ENCODE peak calls at places on chromosomes 4 and X, in seven cellular contexts. Z is ovary, V is Peyer's patch, U is heart left ventricle, T is right lobe of liver, Y is suprapubic skin, N is A549. D is an unnamed sample.

GRCh38 chr4:183407128-183407585 is 37.3 kb upstream of the CDKN2AIP start:
- DNase-seq in Z (peak), V (peak), U (peak), T (peak), Y (peak), N (peak), D (peak)

GRCh38 chrX:150526692-150527091 is 41.7 kb upstream of the MTM1 start:
- DNase-seq in Z (no peak), V (no peak), U (no peak), T (no peak), Y (no peak), N (no peak), D (no peak)

GRCh38 chr4:172716291-172716690 is 452.3 kb upstream of the GALNT7 start:
- DNase-seq in Z (no peak), V (no peak), U (no peak), T (no peak), Y (no peak), N (no peak), D (no peak)

GRCh38 chrX:101385795-101386541 is at the start of gene BTK:
- DNase-seq in Z (no peak), V (peak), U (no peak), T (no peak), Y (no peak), N (no peak), D (peak)

GRCh38 chrX:85992811-85993229 is 54.5 kb downstream of the CHM start:
- DNase-seq in Z (no peak), V (no peak), U (no peak), T (no peak), Y (no peak), N (no peak), D (peak)

GRCh38 chrX:132490086-132490419 is 1.2 kb upstream of the MBNL3 start:
- DNase-seq in Z (no peak), V (no peak), U (no peak), T (no peak), Y (no peak), N (no peak), D (no peak)

GRCh38 chr4:152727784-152728183 is 48.0 kb upstream of the TMEM154 start:
- DNase-seq in Z (no peak), V (no peak), U (no peak), T (no peak), Y (no peak), N (no peak), D (peak)

GRCh38 chr4:13445841-13446790 is 38.0 kb downstream of the RAB28 start:
- DNase-seq in Z (no peak), V (no peak), U (peak), T (no peak), Y (no peak), N (no peak), D (no peak)

GRCh38 chrX:27565992-27566391 is 24.2 kb upstream of the DCAF8L2 start:
- DNase-seq in Z (no peak), V (no peak), U (no peak), T (no peak), Y (no peak), N (no peak), D (no peak)

GRCh38 chr4:170339522-170339921 is 249.8 kb upstream of the AADAT start:
- DNase-seq in Z (no peak), V (no peak), U (no peak), T (no peak), Y (no peak), N (no peak), D (no peak)

GRCh38 chrX:12162420-12162819 is 24.1 kb downstream of the FRMPD4 start:
- DNase-seq in Z (no peak), V (no peak), U (no peak), T (no peak), Y (no peak), N (no peak), D (no peak)

GRCh38 chrX:17822351-17822750 is 38.7 kb downstream of the RAI2 start:
- DNase-seq in Z (no peak), V (no peak), U (no peak), T (no peak), Y (no peak), N (no peak), D (no peak)

GRCh38 chr4:40874902-40875301 is 125.1 kb downstream of the NSUN7 start:
- DNase-seq in Z (no peak), V (no peak), U (no peak), T (no peak), Y (no peak), N (no peak), D (no peak)

GRCh38 chr4:82786794-82787193 is 11.8 kb downstream of the SCD5 start:
- DNase-seq in Z (no peak), V (no peak), U (no peak), T (no peak), Y (no peak), N (no peak), D (no peak)

GRCh38 chr4:8205749-8206611 is 6.9 kb downstream of the SH3TC1 start:
- DNase-seq in Z (no peak), V (peak), U (peak), T (peak), Y (no peak), N (no peak), D (peak)

GRCh38 chr4:113823291-113823659 is 61.7 kb upstream of the CAMK2D start:
- DNase-seq in Z (no peak), V (no peak), U (no peak), T (no peak), Y (no peak), N (no peak), D (peak)

GRCh38 chr4:20612313-20612712 is 87.9 kb upstream of the PACRGL start:
- DNase-seq in Z (no peak), V (no peak), U (no peak), T (no peak), Y (no peak), N (no peak), D (no peak)

GRCh38 chrX:120446503-120446902 is 22.6 kb downstream of the LAMP2 start:
- DNase-seq in Z (no peak), V (no peak), U (no peak), T (no peak), Y (no peak), N (peak), D (no peak)

GRCh38 chr4:16864199-16864598 is 34.2 kb downstream of the LDB2 start:
- DNase-seq in Z (no peak), V (no peak), U (no peak), T (no peak), Y (no peak), N (no peak), D (no peak)

GRCh38 chr4:155735506-155735905 is 23.3 kb upstream of the GUCY1B1 start:
- DNase-seq in Z (no peak), V (no peak), U (no peak), T (no peak), Y (no peak), N (no peak), D (no peak)

GRCh38 chrX:53227224-53227765 is 2.3 kb upstream of the KDM5C start:
- DNase-seq in Z (no peak), V (no peak), U (no peak), T (no peak), Y (no peak), N (no peak), D (peak)

GRCh38 chr4:53480909-53481308 is 103.5 kb downstream of the FIP1L1 start:
- DNase-seq in Z (no peak), V (no peak), U (no peak), T (no peak), Y (no peak), N (no peak), D (no peak)

GRCh38 chr4:4217123-4217522 is 9.6 kb downstream of the OTOP1 start:
- DNase-seq in Z (no peak), V (no peak), U (no peak), T (no peak), Y (no peak), N (no peak), D (no peak)

DNA sequence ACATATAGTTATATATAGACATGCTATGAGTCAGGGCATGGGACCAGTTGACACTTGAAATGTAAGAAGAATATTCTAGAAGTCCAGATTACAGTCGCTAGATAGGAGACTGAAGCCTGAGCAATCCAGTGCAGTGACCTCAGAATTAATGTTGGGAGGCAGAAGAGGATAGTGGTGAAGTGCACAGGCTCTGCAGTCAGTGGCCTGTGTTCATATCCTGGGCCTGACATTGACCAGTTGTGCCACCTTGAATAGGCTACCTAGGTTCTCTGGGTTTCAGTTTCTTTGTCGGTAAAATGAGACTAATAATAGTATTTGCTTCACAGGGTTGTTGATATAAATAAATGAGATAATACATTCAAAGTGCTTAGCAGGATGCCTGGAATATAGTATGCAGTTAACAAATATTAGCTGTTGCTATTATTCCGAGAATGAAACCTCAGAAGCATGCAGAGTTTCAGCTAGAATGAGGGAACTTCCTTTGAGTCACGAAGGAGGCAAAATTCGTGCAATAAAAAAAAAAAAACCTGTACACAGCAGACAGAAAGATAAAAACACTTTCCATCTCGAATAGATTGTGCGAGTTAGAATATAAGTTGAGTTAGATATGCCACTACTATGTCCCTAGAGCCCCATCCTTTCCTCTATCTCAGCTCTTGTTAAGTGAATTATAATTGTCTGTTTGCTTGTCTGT is 4.0 kb upstream of the SH2D1A start:
- DNase-seq in Z (no peak), V (no peak), U (no peak), T (no peak), Y (no peak), N (no peak), D (no peak)
- H3K4me3 ChIP-seq in Z (no peak), V (no peak), U (no peak), T (no peak), Y (no peak), N (no peak), D (no peak)

DNA sequence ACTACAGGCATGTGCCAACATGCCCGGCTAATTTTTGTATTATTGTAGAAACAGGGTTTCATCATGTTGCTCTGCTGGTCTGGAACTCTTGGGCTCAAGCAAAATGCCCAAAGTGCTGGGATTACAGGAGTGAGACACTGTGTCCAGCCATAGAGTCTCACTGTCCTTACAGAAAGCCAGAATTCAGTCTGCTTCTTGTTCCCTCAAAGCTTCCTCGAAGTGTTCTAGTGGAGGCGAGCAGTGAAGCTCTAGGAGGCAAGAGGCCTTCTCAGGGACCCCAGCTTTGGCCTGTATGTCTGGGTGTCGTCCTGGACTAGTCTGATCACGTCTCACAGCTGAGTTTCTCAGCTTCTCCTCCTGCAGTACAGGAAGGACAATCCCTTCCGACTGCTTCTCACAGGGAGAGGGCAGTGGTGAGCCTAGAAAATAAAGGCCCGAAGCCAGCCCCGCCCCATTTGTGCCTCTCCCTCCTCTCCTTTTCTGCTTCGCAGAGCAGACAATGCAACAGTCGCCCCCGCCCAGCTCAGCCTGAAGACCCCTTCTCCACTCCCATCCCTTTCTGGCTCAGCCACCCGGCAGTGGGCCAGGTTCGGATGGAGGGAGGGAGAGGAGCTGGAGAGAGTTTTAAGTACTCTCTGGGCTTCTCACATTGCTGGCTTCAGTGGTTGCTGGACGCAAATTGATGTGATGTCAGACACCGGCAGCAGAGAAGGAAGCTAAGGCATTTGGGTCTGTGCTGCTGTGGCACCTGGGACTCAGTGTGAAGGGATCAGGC is 11.1 kb upstream of the FAM3A start:
- DNase-seq in Z (peak), V (peak), U (peak), T (peak), Y (peak), N (peak), D (peak)
- TF ChIP-seq POLR2A in Z (no peak), V (no peak), U (no peak), T (no peak), Y (no peak), N (peak), D (peak)

DNA sequence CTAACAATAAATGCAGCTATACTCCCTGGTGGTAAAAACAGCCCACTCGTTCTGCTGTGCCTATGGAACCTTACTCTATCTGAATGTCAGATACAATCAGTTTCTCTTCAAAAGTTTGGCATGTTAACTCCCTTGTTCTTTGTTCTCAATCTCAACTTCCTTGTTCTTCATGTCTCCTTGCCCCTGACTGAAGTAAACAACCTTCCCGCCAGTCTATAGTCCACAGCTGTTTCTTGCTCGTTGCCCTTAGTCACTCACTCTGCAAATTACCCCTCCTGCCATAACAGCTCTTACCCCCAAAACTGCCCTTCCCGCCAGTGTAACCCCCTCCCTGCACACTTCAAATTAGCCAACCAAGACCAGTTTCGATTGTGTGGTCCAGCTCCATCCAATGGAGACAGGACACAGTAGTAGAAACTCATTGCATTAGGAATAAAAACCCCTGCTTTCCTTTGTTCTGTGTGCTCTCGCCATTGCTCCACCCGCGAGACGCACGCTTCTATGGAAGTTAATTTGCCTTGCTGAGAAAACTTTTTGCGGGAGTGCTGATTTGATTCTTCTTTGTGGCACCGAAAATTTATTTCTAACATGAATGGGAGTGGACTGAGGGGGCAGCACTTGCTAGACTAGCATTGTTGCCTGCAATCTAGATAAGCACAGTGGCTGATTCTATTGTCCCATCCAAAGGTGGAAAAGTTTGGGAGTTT is 7.1 kb upstream of the GPR82 start:
- DNase-seq in Z (no peak), V (no peak), U (no peak), T (no peak), Y (no peak), N (no peak), D (no peak)
- H3K4me3 ChIP-seq in Z (no peak), V (no peak), U (no peak), T (no peak), Y (no peak), N (no peak), D (no peak)

DNA sequence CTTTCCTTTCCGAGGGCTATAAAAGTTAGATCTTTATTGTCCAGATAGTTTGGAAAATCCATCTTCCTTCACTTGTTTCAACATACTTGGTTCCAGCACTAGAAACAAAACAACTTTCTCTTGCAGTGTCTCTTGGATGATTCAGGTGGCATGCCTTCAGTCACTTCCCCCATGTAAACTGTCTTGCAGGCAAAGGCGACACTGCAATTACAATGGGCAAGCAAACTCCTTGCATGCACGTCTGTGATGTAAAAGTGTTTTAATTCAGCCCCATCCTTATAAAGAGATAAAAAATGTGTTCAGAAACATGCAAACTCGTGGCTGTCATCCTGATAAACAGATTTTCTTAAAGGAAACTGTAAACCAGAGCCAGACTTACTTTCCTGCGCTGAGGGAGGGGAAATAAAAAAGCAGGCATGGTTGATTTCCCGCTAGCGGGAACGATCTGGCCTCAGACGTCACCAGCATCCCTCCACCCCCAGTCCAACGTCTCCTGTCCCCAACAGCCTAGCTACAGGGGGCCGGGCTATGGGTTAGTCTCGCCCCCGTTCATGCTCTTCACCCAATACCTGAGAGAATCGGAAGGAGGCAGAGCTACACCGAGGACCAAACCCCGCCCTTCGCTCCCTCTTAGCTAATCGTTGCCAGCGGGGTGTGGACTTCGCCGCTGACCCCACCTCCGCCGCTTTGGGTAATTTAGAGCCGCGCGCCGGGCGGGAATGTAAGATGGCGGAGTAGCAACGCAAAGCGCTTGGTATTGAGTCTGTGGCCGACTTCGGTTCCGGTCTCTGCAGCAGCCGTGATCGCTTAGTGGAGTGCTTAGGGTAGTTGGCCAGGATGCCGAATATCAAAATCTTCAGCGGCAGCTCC is at the start of gene PRPS1:
- DNase-seq in Z (peak), V (peak), U (peak), T (peak), Y (peak), N (peak), D (peak)
- TF ChIP-seq POLR2A in Z (peak), V (no peak), U (no peak), T (peak), Y (peak), N (peak), D (peak)

GRCh38 chr4:70712604-70713452 is 8.9 kb upstream of the RUFY3 start:
- DNase-seq in Z (no peak), V (no peak), U (no peak), T (peak), Y (no peak), N (no peak), D (no peak)

GRCh38 chr4:70713453-70714026 is 8.2 kb upstream of the RUFY3 start:
- DNase-seq in Z (no peak), V (no peak), U (no peak), T (no peak), Y (no peak), N (no peak), D (peak)

GRCh38 chr4:70714061-70714468 is 7.7 kb upstream of the RUFY3 start:
- DNase-seq in Z (no peak), V (no peak), U (no peak), T (peak), Y (no peak), N (no peak), D (peak)

GRCh38 chr4:70714488-70714887 is 7.3 kb upstream of the RUFY3 start:
- DNase-seq in Z (no peak), V (no peak), U (no peak), T (no peak), Y (no peak), N (no peak), D (no peak)

GRCh38 chr4:70715097-70715496 is 6.7 kb upstream of the RUFY3 start:
- DNase-seq in Z (no peak), V (no peak), U (no peak), T (peak), Y (no peak), N (no peak), D (no peak)
- H3K4me3 ChIP-seq in Z (no peak), V (no peak), U (no peak), T (no peak), Y (no peak), N (no peak), D (no peak)

GRCh38 chr4:2416564-2417195 is 1.8 kb downstream of the ZFYVE28 start:
- DNase-seq in Z (no peak), V (no peak), U (no peak), T (no peak), Y (no peak), N (no peak), D (peak)
- TF ChIP-seq POLR2A in Z (no peak), V (peak), U (no peak), T (no peak), Y (no peak), N (no peak), D (no peak)

GRCh38 chr4:14864365-14864762 is 137.9 kb upstream of the CPEB2 start:
- DNase-seq in Z (no peak), V (no peak), U (no peak), T (no peak), Y (no peak), N (no peak), D (peak)

GRCh38 chr4:14864967-14865366 is 137.3 kb upstream of the CPEB2 start:
- DNase-seq in Z (no peak), V (no peak), U (no peak), T (no peak), Y (no peak), N (no peak), D (no peak)

GRCh38 chr4:14868426-14868825 is 133.9 kb upstream of the CPEB2 start:
- DNase-seq in Z (no peak), V (no peak), U (no peak), T (no peak), Y (no peak), N (no peak), D (no peak)

GRCh38 chr4:14865804-14866203 is 136.5 kb upstream of the CPEB2 start:
- DNase-seq in Z (no peak), V (no peak), U (no peak), T (no peak), Y (no peak), N (no peak), D (no peak)

GRCh38 chr4:14867847-14868246 is 134.4 kb upstream of the CPEB2 start:
- DNase-seq in Z (no peak), V (no peak), U (no peak), T (peak), Y (no peak), N (no peak), D (no peak)
- H3K4me3 ChIP-seq in Z (no peak), V (no peak), U (no peak), T (no peak), Y (no peak), N (no peak), D (no peak)

GRCh38 chrX:64205441-64205734 is at the start of gene AMER1:
- DNase-seq in Z (peak), V (no peak), U (no peak), T (peak), Y (peak), N (no peak), D (no peak)
- TF ChIP-seq POLR2A in Z (no peak), V (no peak), U (no peak), T (no peak), Y (no peak), N (no peak), D (no peak)

GRCh38 chrX:64977051-64977450 is 801 bp upstream of the ZC4H2 start:
- DNase-seq in Z (no peak), V (no peak), U (no peak), T (no peak), Y (no peak), N (no peak), D (no peak)
- H3K4me3 ChIP-seq in Z (no peak), V (no peak), U (peak), T (no peak), Y (no peak), N (no peak), D (no peak)

D was measured in NB4.